ENCODE peak calls at places on chromosomes 11 and 22, in four cellular contexts. X is fibroblast of lung, S is DND-41, I is astrocyte. Z is an unnamed sample.
A peak's percentile ranks its signal among the peaks of the same experiment; 100 is the strongest.

GRCh38 chr11:78015878-78016277 is 7.2 kb downstream of the KCTD14 start:
- DNase-seq in X (no peak), S (no peak), I (no peak), Z (no peak)

GRCh38 chr11:130560000-130560852 is 111.8 kb downstream of the ADAMTS15 start:
- DNase-seq in S (no peak), X (no peak), I (no peak), Z (no peak)

GRCh38 chr11:122020902-122021301 is 95.1 kb downstream of the BLID start:
- DNase-seq in X (peak; percentile 45), I (no peak), S (no peak), Z (peak; percentile 35)

GRCh38 chr11:99773646-99774045 is 752.9 kb downstream of the CNTN5 start:
- DNase-seq in S (no peak), I (peak; percentile 4), X (peak; percentile 56), Z (no peak)

GRCh38 chr22:37848587-37849088 is 581 bp upstream of the EIF3L start:
- DNase-seq in I (no peak), X (peak; percentile 48), S (peak; percentile 27), Z (peak; percentile 76)

GRCh38 chr11:27757953-27758352 is 57.7 kb upstream of the BDNF start:
- DNase-seq in S (no peak), I (peak; percentile 98), X (peak; percentile 20), Z (peak; percentile 57)

GRCh38 chr11:119148855-119149370 is at the start of gene ABCG4:
- DNase-seq in X (no peak), S (peak; percentile 26), I (no peak), Z (peak; percentile 49)

GRCh38 chr11:29656557-29656956 is 360.3 kb downstream of the KCNA4 start:
- DNase-seq in X (no peak), S (no peak), I (no peak), Z (no peak)

GRCh38 chr11:115924744-115925567 is 420.7 kb upstream of the CADM1 start:
- DNase-seq in S (no peak), X (peak; percentile 32), I (peak; percentile 89), Z (no peak)

GRCh38 chr11:17000987-17001386 is 13.2 kb downstream of the PLEKHA7 start:
- DNase-seq in X (no peak), S (no peak), I (no peak), Z (no peak)

GRCh38 chr11:64089915-64090810 is 54.4 kb downstream of the FLRT1 start:
- DNase-seq in I (no peak), S (peak; percentile 88), X (no peak), Z (no peak)
- TF ChIP-seq EZH2 in I (no peak), S (no peak), X (no peak), Z (no peak)

GRCh38 chr22:47233316-47234243 is 471.1 kb downstream of the TBC1D22A start:
- DNase-seq in I (no peak), X (no peak), S (no peak), Z (no peak)

GRCh38 chr22:47232197-47232596 is 469.7 kb downstream of the TBC1D22A start:
- DNase-seq in I (no peak), S (no peak), X (no peak), Z (no peak)

GRCh38 chr22:47231759-47232158 is 469.3 kb downstream of the TBC1D22A start:
- DNase-seq in X (no peak), I (no peak), S (no peak), Z (no peak)

GRCh38 chr22:47236718-47237117 is 474.3 kb downstream of the TBC1D22A start:
- DNase-seq in X (no peak), S (no peak), I (no peak), Z (no peak)

DNA sequence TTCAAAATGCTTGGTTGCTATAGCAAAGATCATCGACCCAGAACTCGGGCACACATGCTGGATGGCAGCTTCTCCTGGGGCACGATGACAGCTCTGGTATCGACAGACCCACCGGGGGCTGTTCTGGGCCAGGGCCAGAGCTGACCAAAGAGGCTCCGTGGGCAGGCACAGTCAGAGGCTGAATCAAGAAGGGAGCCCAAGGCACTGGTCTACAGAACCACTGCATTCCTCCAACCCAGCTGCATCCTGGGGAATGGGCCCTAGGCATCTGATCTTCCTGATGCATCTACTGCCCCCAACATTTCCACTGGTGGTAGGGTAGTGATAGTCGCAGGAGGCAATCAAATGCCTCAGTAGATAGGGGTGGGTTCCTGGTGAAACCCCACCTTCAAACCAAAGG is 470.3 kb downstream of the TBC1D22A start:
- DNase-seq in S (no peak), X (no peak), I (no peak), Z (no peak)
- H3K9me3 ChIP-seq in S (peaks cover 21% of the 10 kb centered on the region), X (no peaks in the 10 kb centered on the region), I (peaks cover 8% of the 10 kb centered on the region), Z (no peaks in the 10 kb centered on the region)

DNA sequence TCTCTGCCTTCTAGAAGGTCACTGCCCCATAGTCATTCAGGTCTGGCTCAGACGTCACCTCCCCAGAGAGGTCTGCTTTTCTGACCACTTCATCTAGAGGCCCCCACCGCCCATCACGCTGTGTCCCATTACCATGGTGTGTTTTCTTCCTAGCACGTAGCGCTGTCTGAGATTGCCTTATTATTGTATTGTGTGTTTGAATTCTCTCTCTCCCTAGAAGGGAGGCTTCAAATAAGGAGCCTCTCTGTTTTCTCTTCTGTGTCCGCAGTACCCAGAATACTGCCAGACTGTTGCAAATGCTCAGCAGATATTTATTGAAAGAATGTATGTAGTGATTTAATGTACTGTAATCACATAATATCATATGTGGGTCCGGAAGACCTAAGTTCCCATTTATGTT is 10.1 kb downstream of the TAB1 start:
- DNase-seq in X (no peak), S (no peak), I (no peak), Z (no peak)
- H3K79me2 ChIP-seq in X (no peaks in the 10 kb centered on the region), S (peaks cover 49% of the 10 kb centered on the region), I (peaks cover 19% of the 10 kb centered on the region), Z (peaks cover 54% of the 10 kb centered on the region)

DNA sequence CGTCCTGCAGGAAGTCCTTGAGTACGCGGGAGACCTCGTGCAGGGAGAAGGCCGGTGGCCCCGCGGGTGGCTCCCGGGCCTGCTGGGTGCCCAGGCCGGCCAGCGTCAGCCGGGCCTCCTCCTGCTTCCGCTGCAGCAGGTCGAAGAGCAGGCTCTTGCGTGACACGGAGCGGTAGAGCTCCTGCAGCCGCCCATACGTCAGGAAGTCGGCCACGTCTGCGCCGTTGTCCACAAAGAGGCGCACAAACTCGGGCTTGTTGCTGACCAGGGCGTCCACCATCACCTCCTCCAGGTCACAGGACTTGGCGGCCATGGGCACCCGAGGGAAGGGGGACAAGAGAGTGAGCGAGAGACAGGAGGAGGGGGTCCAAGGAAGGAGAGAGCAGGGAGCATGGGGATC is 14.6 kb downstream of the TSSC4 start:
- DNase-seq in X (no peak), S (no peak), I (no peak), Z (no peak)
- TF ChIP-seq EZH2 in X (no peak), S (no peak), I (no peak), Z (no peak)

GRCh38 chr22:47734511-47734910 is 972.1 kb downstream of the TBC1D22A start:
- DNase-seq in X (no peak), S (no peak), I (no peak), Z (no peak)
- H3K9me3 ChIP-seq in X (no peaks in the 10 kb centered on the region), S (peaks cover 13% of the 10 kb centered on the region), I (peaks cover 8% of the 10 kb centered on the region), Z (no peaks in the 10 kb centered on the region)

DNA sequence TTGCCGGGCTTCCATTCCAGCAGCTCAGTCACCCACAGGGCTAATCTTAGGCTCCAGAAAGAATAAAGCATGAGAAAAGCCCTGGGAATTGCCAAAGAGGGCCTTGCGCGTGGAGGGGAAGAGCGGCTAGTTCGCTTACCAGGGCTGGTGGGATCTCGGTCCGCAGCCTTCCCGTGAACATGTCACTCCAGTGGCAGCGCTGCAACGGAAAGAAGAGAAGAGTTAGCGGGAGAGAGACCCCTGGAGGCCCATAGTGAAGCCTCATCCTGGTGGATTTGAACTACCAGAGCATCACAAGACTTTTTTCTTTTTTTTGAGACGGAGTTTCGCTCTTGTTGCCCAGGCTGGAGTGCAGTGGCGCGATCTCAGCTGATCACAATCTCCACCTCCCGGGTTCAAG is 18.0 kb downstream of the RANGAP1 start:
- DNase-seq in I (no peak), X (no peak), S (no peak), Z (no peak)
- H3K79me2 ChIP-seq in I (peaks cover 24% of the 10 kb centered on the region), X (peaks cover 5% of the 10 kb centered on the region), S (peaks cover 26% of the 10 kb centered on the region), Z (peaks cover 11% of the 10 kb centered on the region)

GRCh38 chr22:22239311-22239939 is 5.2 kb upstream of the VPREB1 start:
- DNase-seq in S (no peak), X (no peak), I (no peak), Z (no peak)
- TF ChIP-seq EZH2 in S (no peak), X (no peak), I (no peak), Z (no peak)

GRCh38 chr22:47997052-47997568 is 1234.7 kb downstream of the TBC1D22A start:
- DNase-seq in S (no peak), I (no peak), X (no peak), Z (no peak)

GRCh38 chr22:47996446-47996857 is 1234.0 kb downstream of the TBC1D22A start:
- DNase-seq in I (no peak), S (peak; percentile 21), X (no peak), Z (no peak)

GRCh38 chr22:47994899-47995573 is 1232.6 kb downstream of the TBC1D22A start:
- DNase-seq in S (no peak), I (no peak), X (no peak), Z (no peak)

GRCh38 chr22:47995718-47996117 is 1233.3 kb downstream of the TBC1D22A start:
- DNase-seq in I (no peak), S (no peak), X (no peak), Z (no peak)

GRCh38 chr22:47997612-47998011 is 1235.2 kb downstream of the TBC1D22A start:
- DNase-seq in S (no peak), I (no peak), X (no peak), Z (no peak)
- H3K9me3 ChIP-seq in S (no peaks in the 10 kb centered on the region), I (peaks cover 12% of the 10 kb centered on the region), X (no peaks in the 10 kb centered on the region), Z (no peaks in the 10 kb centered on the region)

GRCh38 chr22:46250035-46250782 is at the start of gene CDPF1:
- DNase-seq in S (peak; percentile 95), I (peak; percentile 72), X (peak; percentile 75), Z (peak; percentile 93)
- H3K79me2 ChIP-seq in S (peaks cover 62% of the 10 kb centered on the region), I (peaks cover 4% of the 10 kb centered on the region), X (no peaks in the 10 kb centered on the region), Z (peaks cover 5% of the 10 kb centered on the region)

DNA sequence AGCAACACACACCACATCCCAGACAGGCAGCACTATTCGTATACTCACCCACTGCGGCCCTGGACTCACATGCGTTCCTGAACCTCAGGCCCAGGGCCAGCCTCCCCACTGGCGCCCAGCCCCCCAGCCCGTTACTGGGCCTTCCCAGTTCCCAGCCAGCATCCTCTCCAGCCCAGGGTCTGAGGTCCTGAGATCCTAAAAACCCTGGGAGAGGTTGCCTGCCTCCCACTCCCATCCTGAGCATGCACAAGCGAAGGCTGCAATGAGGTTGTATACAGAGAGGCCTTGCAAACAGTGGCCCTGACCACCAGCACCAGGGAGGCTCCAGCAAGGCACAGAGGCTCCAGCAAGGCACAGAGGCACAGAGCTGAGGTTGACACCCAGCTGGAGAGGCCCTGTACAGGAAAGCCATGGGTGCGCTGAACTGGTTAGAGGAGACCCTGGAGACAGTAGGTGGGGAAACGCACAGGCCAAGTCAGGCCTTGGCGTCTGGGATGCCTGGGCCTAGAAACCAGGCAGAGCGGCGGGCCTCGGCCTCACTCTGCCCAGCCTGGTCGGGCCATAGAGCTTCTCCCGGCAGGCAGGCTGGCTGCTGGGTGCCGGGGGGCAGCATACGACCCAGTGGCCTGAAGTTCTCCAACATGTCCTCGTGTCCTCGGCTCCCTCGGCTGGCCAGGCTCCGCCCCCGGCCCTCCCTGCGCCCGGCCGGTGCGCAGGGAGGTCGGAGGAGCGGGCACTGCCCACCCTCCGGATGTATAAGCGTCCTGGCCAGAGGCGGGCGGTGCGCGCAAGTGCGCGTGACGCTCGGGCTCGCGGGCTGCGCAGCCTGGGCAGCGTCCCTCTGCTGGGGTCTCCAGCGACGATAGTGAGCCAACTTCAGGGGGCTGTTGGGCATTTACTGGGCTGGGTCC is 2.3 kb upstream of the TBX1 start:
- DNase-seq in X (no peak), S (no peak), I (no peak), Z (no peak)
- TF ChIP-seq EZH2 in X (no peak), S (no peak), I (no peak), Z (no peak)

Z was measured in GM23248.